ENCODE peak calls at places on chromosomes 6 and 20, in seven cellular contexts. One of them, this sample, is unnamed.
A peak's percentile ranks its signal among the peaks of the same experiment; 100 is the strongest.

GRCh38 chr6:111803384-111803783 is 69.9 kb downstream of the FYN start:
- DNase-seq in GM20000: no peak
- DNase-seq in CD4-positive, alpha-beta T cell: no peak
- DNase-seq in AG10803: no peak
- DNase-seq in epithelial cell of proximal tubule: no peak
- DNase-seq in ovary: no peak
- DNase-seq in bronchial epithelial cell: no peak
- DNase-seq in this sample: no peak

GRCh38 chr6:89596484-89596883 is 42.1 kb downstream of the LYRM2 start:
- DNase-seq in GM20000: no peak
- DNase-seq in CD4-positive, alpha-beta T cell: no peak
- DNase-seq in AG10803: no peak
- DNase-seq in epithelial cell of proximal tubule: no peak
- DNase-seq in ovary: no peak
- DNase-seq in bronchial epithelial cell: peak; percentile 21
- DNase-seq in this sample: no peak

GRCh38 chr20:40195742-40196141 is 493.3 kb downstream of the MAFB start:
- DNase-seq in GM20000: no peak
- DNase-seq in CD4-positive, alpha-beta T cell: no peak
- DNase-seq in AG10803: no peak
- DNase-seq in epithelial cell of proximal tubule: no peak
- DNase-seq in ovary: no peak
- DNase-seq in bronchial epithelial cell: no peak
- DNase-seq in this sample: no peak

GRCh38 chr20:11958852-11959251 is 41.2 kb downstream of the BTBD3 start:
- DNase-seq in GM20000: no peak
- DNase-seq in CD4-positive, alpha-beta T cell: no peak
- DNase-seq in AG10803: peak; percentile 6
- DNase-seq in epithelial cell of proximal tubule: no peak
- DNase-seq in ovary: no peak
- DNase-seq in bronchial epithelial cell: no peak
- DNase-seq in this sample: no peak

GRCh38 chr20:3739926-3740599 is 7.6 kb downstream of the HSPA12B start:
- DNase-seq in GM20000: no peak
- DNase-seq in CD4-positive, alpha-beta T cell: no peak
- DNase-seq in AG10803: no peak
- DNase-seq in epithelial cell of proximal tubule: no peak
- DNase-seq in ovary: no peak
- DNase-seq in bronchial epithelial cell: no peak
- DNase-seq in this sample: no peak

GRCh38 chr20:23928788-23929187 is 49.2 kb upstream of the CST5 start:
- DNase-seq in GM20000: no peak
- DNase-seq in CD4-positive, alpha-beta T cell: peak; percentile 18
- DNase-seq in AG10803: no peak
- DNase-seq in epithelial cell of proximal tubule: no peak
- DNase-seq in ovary: no peak
- DNase-seq in bronchial epithelial cell: no peak
- DNase-seq in this sample: no peak

GRCh38 chr6:108944707-108945685 is 96.8 kb downstream of the ARMC2 start:
- DNase-seq in GM20000: no peak
- DNase-seq in CD4-positive, alpha-beta T cell: no peak
- DNase-seq in AG10803: peak; percentile 96
- DNase-seq in epithelial cell of proximal tubule: peak; percentile 81
- DNase-seq in ovary: peak; percentile 81
- DNase-seq in bronchial epithelial cell: peak; percentile 68
- DNase-seq in this sample: no peak

GRCh38 chr6:109458774-109459531 is 3.4 kb upstream of the MICAL1 start:
- DNase-seq in GM20000: peak; percentile 60
- DNase-seq in CD4-positive, alpha-beta T cell: peak; percentile 38
- DNase-seq in AG10803: no peak
- DNase-seq in epithelial cell of proximal tubule: no peak
- DNase-seq in ovary: no peak
- DNase-seq in bronchial epithelial cell: no peak
- DNase-seq in this sample: no peak

GRCh38 chr6:160141001-160141726 is 19.5 kb downstream of the SLC22A1 start:
- DNase-seq in GM20000: no peak
- DNase-seq in CD4-positive, alpha-beta T cell: no peak
- DNase-seq in AG10803: peak; percentile 48
- DNase-seq in epithelial cell of proximal tubule: no peak
- DNase-seq in ovary: no peak
- DNase-seq in bronchial epithelial cell: peak; percentile 35
- DNase-seq in this sample: no peak

GRCh38 chr6:155171109-155171746 is 92.6 kb upstream of the CLDN20 start:
- DNase-seq in GM20000: peak; percentile 74
- DNase-seq in CD4-positive, alpha-beta T cell: peak; percentile 70
- DNase-seq in AG10803: peak; percentile 96
- DNase-seq in epithelial cell of proximal tubule: no peak
- DNase-seq in ovary: no peak
- DNase-seq in bronchial epithelial cell: peak; percentile 96
- DNase-seq in this sample: no peak

GRCh38 chr20:19807901-19808300 is 49.8 kb downstream of the RIN2 start:
- DNase-seq in GM20000: no peak
- DNase-seq in CD4-positive, alpha-beta T cell: no peak
- DNase-seq in AG10803: peak; percentile 50
- DNase-seq in epithelial cell of proximal tubule: no peak
- DNase-seq in ovary: no peak
- DNase-seq in bronchial epithelial cell: no peak
- DNase-seq in this sample: no peak

GRCh38 chr20:19799325-19799724 is 41.3 kb downstream of the RIN2 start:
- DNase-seq in GM20000: no peak
- DNase-seq in CD4-positive, alpha-beta T cell: no peak
- DNase-seq in AG10803: no peak
- DNase-seq in epithelial cell of proximal tubule: no peak
- DNase-seq in ovary: no peak
- DNase-seq in bronchial epithelial cell: no peak
- DNase-seq in this sample: no peak

GRCh38 chr20:19802099-19802491 is 44.0 kb downstream of the RIN2 start:
- DNase-seq in GM20000: no peak
- DNase-seq in CD4-positive, alpha-beta T cell: no peak
- DNase-seq in AG10803: no peak
- DNase-seq in epithelial cell of proximal tubule: no peak
- DNase-seq in ovary: no peak
- DNase-seq in bronchial epithelial cell: no peak
- DNase-seq in this sample: no peak

GRCh38 chr20:19806806-19807691 is 49.0 kb downstream of the RIN2 start:
- DNase-seq in GM20000: no peak
- DNase-seq in CD4-positive, alpha-beta T cell: no peak
- DNase-seq in AG10803: peak; percentile 44
- DNase-seq in epithelial cell of proximal tubule: no peak
- DNase-seq in ovary: no peak
- DNase-seq in bronchial epithelial cell: peak; percentile 38
- DNase-seq in this sample: no peak

GRCh38 chr20:19802492-19803158 is 44.6 kb downstream of the RIN2 start:
- DNase-seq in GM20000: no peak
- DNase-seq in CD4-positive, alpha-beta T cell: no peak
- DNase-seq in AG10803: no peak
- DNase-seq in epithelial cell of proximal tubule: peak; percentile 70
- DNase-seq in ovary: no peak
- DNase-seq in bronchial epithelial cell: peak; percentile 92
- DNase-seq in this sample: no peak
- TF ChIP-seq CTCF in GM20000: no peak
- TF ChIP-seq CTCF in CD4-positive, alpha-beta T cell: no peak
- TF ChIP-seq CTCF in AG10803: no peak
- TF ChIP-seq CTCF in epithelial cell of proximal tubule: peak; percentile 75
- TF ChIP-seq CTCF in ovary: no peak
- TF ChIP-seq CTCF in bronchial epithelial cell: peak; percentile 43
- TF ChIP-seq CTCF in this sample: peak; percentile 64

DNA sequence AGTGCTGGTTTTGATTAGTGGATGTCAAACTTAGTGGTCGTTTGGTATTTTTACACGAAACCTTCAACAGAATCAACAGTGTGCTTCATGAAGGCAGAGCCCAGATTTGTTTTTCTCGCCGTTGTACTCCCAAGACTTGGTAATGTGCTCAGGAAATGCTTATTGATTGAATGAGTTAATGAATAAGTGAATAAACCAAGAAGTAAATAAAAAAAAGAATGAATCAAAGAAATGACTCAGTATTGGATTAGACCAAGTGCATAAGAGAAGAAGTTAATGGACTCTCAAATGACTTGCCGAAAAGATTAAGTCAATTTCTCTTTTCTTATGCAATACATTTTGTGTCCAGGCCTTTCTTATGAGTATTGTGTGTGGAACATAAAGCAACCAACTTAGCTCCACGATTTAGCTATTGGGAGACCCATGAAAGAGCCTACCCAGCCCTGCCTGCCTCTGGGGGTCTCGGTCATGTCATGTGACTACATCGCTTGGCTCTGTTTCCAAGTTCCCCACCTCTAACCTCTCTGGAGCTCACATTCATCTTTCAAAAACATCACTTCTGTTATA is 10.6 kb upstream of the FUCA2 start:
- DNase-seq in GM20000: no peak
- DNase-seq in CD4-positive, alpha-beta T cell: no peak
- DNase-seq in AG10803: no peak
- DNase-seq in epithelial cell of proximal tubule: no peak
- DNase-seq in ovary: no peak
- DNase-seq in bronchial epithelial cell: peak; percentile 44
- DNase-seq in this sample: no peak
- TF ChIP-seq CTCF in GM20000: no peak
- TF ChIP-seq CTCF in CD4-positive, alpha-beta T cell: no peak
- TF ChIP-seq CTCF in AG10803: no peak
- TF ChIP-seq CTCF in epithelial cell of proximal tubule: no peak
- TF ChIP-seq CTCF in ovary: no peak
- TF ChIP-seq CTCF in bronchial epithelial cell: no peak
- TF ChIP-seq CTCF in this sample: no peak

GRCh38 chr20:60715172-60715571 is 536.9 kb upstream of the CDH4 start:
- DNase-seq in GM20000: no peak
- DNase-seq in CD4-positive, alpha-beta T cell: no peak
- DNase-seq in AG10803: no peak
- DNase-seq in epithelial cell of proximal tubule: no peak
- DNase-seq in ovary: no peak
- DNase-seq in bronchial epithelial cell: no peak
- DNase-seq in this sample: no peak
- TF ChIP-seq CTCF in GM20000: no peak
- TF ChIP-seq CTCF in CD4-positive, alpha-beta T cell: no peak
- TF ChIP-seq CTCF in AG10803: no peak
- TF ChIP-seq CTCF in epithelial cell of proximal tubule: no peak
- TF ChIP-seq CTCF in ovary: no peak
- TF ChIP-seq CTCF in bronchial epithelial cell: no peak
- TF ChIP-seq CTCF in this sample: no peak

DNA sequence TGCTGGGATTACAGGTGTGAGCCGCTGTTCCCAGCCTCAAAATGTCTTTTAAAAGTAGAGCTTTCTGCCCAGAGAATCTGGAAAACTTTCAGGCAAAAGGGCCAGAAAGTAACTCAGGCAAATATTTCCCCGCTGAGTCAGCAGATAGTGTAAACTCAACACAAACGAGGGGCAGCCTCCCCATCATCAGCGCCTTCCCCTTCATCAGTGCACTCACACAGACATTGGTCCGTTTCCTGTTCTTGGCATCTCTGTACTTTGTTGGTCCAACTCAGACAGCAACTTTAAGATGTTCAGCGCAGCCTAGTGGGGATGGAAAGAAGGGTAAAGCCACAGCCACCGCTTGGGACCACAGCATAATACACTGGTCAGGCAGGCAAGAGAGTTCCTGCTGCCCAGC is 69.5 kb downstream of the CSE1L start:
- DNase-seq in GM20000: no peak
- DNase-seq in CD4-positive, alpha-beta T cell: no peak
- DNase-seq in AG10803: peak; percentile 5
- DNase-seq in epithelial cell of proximal tubule: no peak
- DNase-seq in ovary: peak; percentile 52
- DNase-seq in bronchial epithelial cell: no peak
- DNase-seq in this sample: no peak
- TF ChIP-seq CTCF in GM20000: no peak
- TF ChIP-seq CTCF in CD4-positive, alpha-beta T cell: no peak
- TF ChIP-seq CTCF in AG10803: no peak
- TF ChIP-seq CTCF in epithelial cell of proximal tubule: peak; percentile 8
- TF ChIP-seq CTCF in ovary: no peak
- TF ChIP-seq CTCF in bronchial epithelial cell: no peak
- TF ChIP-seq CTCF in this sample: peak; percentile 47

GRCh38 chr6:107867302-107867615 is 43.1 kb upstream of the SCML4 start:
- DNase-seq in GM20000: no peak
- DNase-seq in CD4-positive, alpha-beta T cell: no peak
- DNase-seq in AG10803: no peak
- DNase-seq in epithelial cell of proximal tubule: no peak
- DNase-seq in ovary: no peak
- DNase-seq in bronchial epithelial cell: no peak
- DNase-seq in this sample: no peak
- TF ChIP-seq CTCF in GM20000: no peak
- TF ChIP-seq CTCF in CD4-positive, alpha-beta T cell: no peak
- TF ChIP-seq CTCF in AG10803: no peak
- TF ChIP-seq CTCF in epithelial cell of proximal tubule: no peak
- TF ChIP-seq CTCF in ovary: no peak
- TF ChIP-seq CTCF in bronchial epithelial cell: no peak
- TF ChIP-seq CTCF in this sample: peak; percentile 11

GRCh38 chr6:142537612-142538478 is 236.0 kb downstream of the ADGRG6 start:
- DNase-seq in GM20000: no peak
- DNase-seq in CD4-positive, alpha-beta T cell: no peak
- DNase-seq in AG10803: peak; percentile 13
- DNase-seq in epithelial cell of proximal tubule: no peak
- DNase-seq in ovary: no peak
- DNase-seq in bronchial epithelial cell: peak; percentile 32
- DNase-seq in this sample: no peak
- TF ChIP-seq CTCF in GM20000: no peak
- TF ChIP-seq CTCF in CD4-positive, alpha-beta T cell: no peak
- TF ChIP-seq CTCF in AG10803: peak; percentile 49
- TF ChIP-seq CTCF in epithelial cell of proximal tubule: peak; percentile 73
- TF ChIP-seq CTCF in ovary: no peak
- TF ChIP-seq CTCF in bronchial epithelial cell: peak; percentile 73
- TF ChIP-seq CTCF in this sample: peak; percentile 65

GRCh38 chr6:104940881-104941693 is 15.8 kb upstream of the LIN28B start:
- DNase-seq in GM20000: peak; percentile 85
- DNase-seq in CD4-positive, alpha-beta T cell: peak; percentile 4
- DNase-seq in AG10803: peak; percentile 17
- DNase-seq in epithelial cell of proximal tubule: no peak
- DNase-seq in ovary: peak; percentile 54
- DNase-seq in bronchial epithelial cell: peak; percentile 10
- DNase-seq in this sample: peak; percentile 84
- TF ChIP-seq CTCF in GM20000: peak; percentile 72
- TF ChIP-seq CTCF in CD4-positive, alpha-beta T cell: peak; percentile 10
- TF ChIP-seq CTCF in AG10803: peak; percentile 43
- TF ChIP-seq CTCF in epithelial cell of proximal tubule: peak; percentile 32
- TF ChIP-seq CTCF in ovary: no peak
- TF ChIP-seq CTCF in bronchial epithelial cell: peak; percentile 52
- TF ChIP-seq CTCF in this sample: peak; percentile 81

DNA sequence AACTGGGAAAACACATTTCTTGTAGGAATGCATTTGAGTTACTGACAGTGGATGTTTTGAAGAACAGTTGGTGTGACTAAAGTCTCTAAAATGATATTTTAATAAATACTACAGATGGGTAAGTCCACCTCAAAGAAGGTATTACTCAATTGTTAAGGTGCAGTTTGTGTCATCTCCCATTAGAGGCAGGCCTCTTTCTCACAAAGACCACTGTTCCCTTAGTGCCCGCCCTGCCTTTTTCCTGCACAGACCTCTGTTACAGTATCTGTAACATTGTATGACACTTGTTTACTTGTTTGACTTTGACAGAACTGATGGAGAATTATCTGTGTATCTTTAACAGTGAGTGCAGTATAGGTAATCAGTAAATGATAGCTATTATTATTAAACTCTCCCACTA is 5.2 kb upstream of the CRIP3 start:
- DNase-seq in GM20000: no peak
- DNase-seq in CD4-positive, alpha-beta T cell: no peak
- DNase-seq in AG10803: no peak
- DNase-seq in epithelial cell of proximal tubule: no peak
- DNase-seq in ovary: no peak
- DNase-seq in bronchial epithelial cell: no peak
- DNase-seq in this sample: no peak
- TF ChIP-seq CTCF in GM20000: no peak
- TF ChIP-seq CTCF in CD4-positive, alpha-beta T cell: no peak
- TF ChIP-seq CTCF in AG10803: no peak
- TF ChIP-seq CTCF in epithelial cell of proximal tubule: no peak
- TF ChIP-seq CTCF in ovary: no peak
- TF ChIP-seq CTCF in bronchial epithelial cell: no peak
- TF ChIP-seq CTCF in this sample: no peak

GRCh38 chr6:169019727-169020491 is 233.7 kb downstream of the THBS2 start:
- DNase-seq in GM20000: no peak
- DNase-seq in CD4-positive, alpha-beta T cell: no peak
- DNase-seq in AG10803: no peak
- DNase-seq in epithelial cell of proximal tubule: no peak
- DNase-seq in ovary: no peak
- DNase-seq in bronchial epithelial cell: no peak
- DNase-seq in this sample: no peak
- TF ChIP-seq CTCF in GM20000: no peak
- TF ChIP-seq CTCF in CD4-positive, alpha-beta T cell: no peak
- TF ChIP-seq CTCF in AG10803: peak; percentile 16
- TF ChIP-seq CTCF in epithelial cell of proximal tubule: peak; percentile 49
- TF ChIP-seq CTCF in ovary: no peak
- TF ChIP-seq CTCF in bronchial epithelial cell: no peak
- TF ChIP-seq CTCF in this sample: no peak